ENCODE peak calls at places on chromosomes 16 and 17, in six cellular contexts. W is AG10803, M is mucosa of descending colon, Y is cardiac fibroblast, Q is body of pancreas, H is MM.1S. E is an unnamed sample.

GRCh38 chr17:37610971-37611370 is 1.8 kb upstream of the SYNRG start:
- DNase-seq in W (peak; percentile 0), M (no peak), Y (no peak), Q (no peak), H (no peak), E (no peak)

GRCh38 chr16:47162670-47163420 is 19.1 kb upstream of the NETO2 start:
- DNase-seq in W (no peak), M (no peak), Y (no peak), Q (no peak), H (no peak), E (no peak)

GRCh38 chr17:78223061-78223460 is 8.4 kb upstream of the TMEM235 start:
- DNase-seq in W (no peak), M (no peak), Y (no peak), Q (no peak), H (no peak), E (no peak)

GRCh38 chr16:83433201-83433600 is 374.6 kb upstream of the HSBP1 start:
- DNase-seq in W (peak; percentile 46), M (no peak), Y (peak; percentile 2), Q (no peak), H (no peak), E (no peak)

GRCh38 chr17:79129523-79129922 is 54.9 kb downstream of the ENGASE start:
- DNase-seq in W (no peak), M (no peak), Y (no peak), Q (no peak), H (no peak), E (no peak)

GRCh38 chr17:337866-338265 is 14.7 kb downstream of the RPH3AL start:
- DNase-seq in W (no peak), M (peak; percentile 13), Y (no peak), Q (no peak), H (no peak), E (peak; percentile 15)

GRCh38 chr16:11511801-11512200 is 74.9 kb downstream of the LITAF start:
- DNase-seq in W (no peak), M (no peak), Y (no peak), Q (no peak), H (no peak), E (no peak)

GRCh38 chr16:14358697-14359305 is 271.3 kb downstream of the PARN start:
- DNase-seq in W (no peak), M (no peak), Y (no peak), Q (no peak), H (no peak), E (peak; percentile 39)

GRCh38 chr16:2468142-2468724 is 2.9 kb upstream of the NTN3 start:
- DNase-seq in W (no peak), M (no peak), Y (no peak), Q (peak; percentile 40), H (no peak), E (peak; percentile 82)

GRCh38 chr17:60971515-60972369 is 294.1 kb downstream of the BCAS3 start:
- DNase-seq in W (peak; percentile 48), M (no peak), Y (peak; percentile 77), Q (peak; percentile 48), H (peak; percentile 56), E (no peak)

GRCh38 chr16:86554917-86555762 is at the start of gene MTHFSD:
- DNase-seq in W (peak; percentile 87), M (peak; percentile 94), Y (peak; percentile 91), Q (peak; percentile 92), H (peak; percentile 76), E (peak; percentile 98)

GRCh38 chr16:57970971-57971370 is at the start of gene CNGB1:
- DNase-seq in W (no peak), M (no peak), Y (no peak), Q (no peak), H (no peak), E (peak; percentile 37)

GRCh38 chr17:59558953-59559352 is 6.5 kb upstream of the DHX40 start:
- DNase-seq in W (peak; percentile 20), M (no peak), Y (peak; percentile 49), Q (no peak), H (no peak), E (no peak)

GRCh38 chr17:5826384-5826783 is 242.1 kb upstream of the NLRP1 start:
- DNase-seq in W (no peak), M (no peak), Y (peak; percentile 31), Q (no peak), H (no peak), E (no peak)

GRCh38 chr16:84572096-84572495 is 45.8 kb downstream of the COTL1 start:
- DNase-seq in W (no peak), M (no peak), Y (no peak), Q (no peak), H (no peak), E (no peak)

GRCh38 chr17:74831442-74832146 is 28.1 kb downstream of the GRIN2C start:
- DNase-seq in W (no peak), M (no peak), Y (no peak), Q (no peak), H (no peak), E (no peak)

GRCh38 chr17:47801176-47801765 is 20.3 kb downstream of the OSBPL7 start:
- DNase-seq in W (no peak), M (no peak), Y (no peak), Q (no peak), H (no peak), E (no peak)

DNA sequence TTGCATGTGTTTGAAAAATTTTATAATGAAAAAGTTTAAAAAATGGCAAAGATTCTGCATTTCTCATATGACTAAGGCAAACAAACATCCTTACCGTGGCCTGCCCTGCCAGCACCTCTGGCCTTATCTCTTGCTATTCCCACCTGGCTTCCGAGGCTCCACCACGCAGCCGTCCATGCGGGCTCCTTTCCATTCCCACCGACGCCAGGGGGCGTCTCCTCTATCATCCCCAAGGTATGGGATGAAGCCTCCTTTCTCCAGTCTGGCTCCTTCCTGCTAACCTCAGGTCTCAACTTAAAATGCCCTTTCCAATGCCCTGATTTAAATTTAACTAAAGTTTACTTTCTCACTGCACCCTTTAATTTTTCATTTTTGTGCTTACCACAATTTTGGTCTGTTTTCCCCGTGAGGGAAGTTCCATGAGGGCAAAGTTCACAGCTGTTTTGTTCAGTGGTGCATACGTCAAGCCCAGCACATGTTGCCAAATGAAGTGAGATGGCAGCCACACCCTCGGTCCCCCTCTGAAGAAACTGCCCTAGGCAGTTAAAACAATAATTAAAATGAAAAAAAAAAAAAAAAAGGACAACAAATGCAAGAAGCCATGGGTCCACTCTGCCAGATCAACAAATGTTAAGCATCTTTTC is 13.3 kb upstream of the SDK2 start:
- DNase-seq in W (no peak), M (no peak), Y (no peak), Q (peak; percentile 73), H (no peak), E (no peak)
- TF ChIP-seq CTCF in W (peak; percentile 64), M (no peak), Y (peak; percentile 11), Q (peak; percentile 44), H (peak; percentile 41), E (peak; percentile 39)

GRCh38 chr17:28363186-28363585 is 1.8 kb downstream of the SEBOX start:
- DNase-seq in W (no peak), M (no peak), Y (no peak), Q (no peak), H (no peak), E (no peak)

GRCh38 chr17:28357901-28358197 is 522 bp upstream of the POLDIP2 start:
- DNase-seq in W (no peak), M (no peak), Y (no peak), Q (no peak), H (no peak), E (no peak)

DNA sequence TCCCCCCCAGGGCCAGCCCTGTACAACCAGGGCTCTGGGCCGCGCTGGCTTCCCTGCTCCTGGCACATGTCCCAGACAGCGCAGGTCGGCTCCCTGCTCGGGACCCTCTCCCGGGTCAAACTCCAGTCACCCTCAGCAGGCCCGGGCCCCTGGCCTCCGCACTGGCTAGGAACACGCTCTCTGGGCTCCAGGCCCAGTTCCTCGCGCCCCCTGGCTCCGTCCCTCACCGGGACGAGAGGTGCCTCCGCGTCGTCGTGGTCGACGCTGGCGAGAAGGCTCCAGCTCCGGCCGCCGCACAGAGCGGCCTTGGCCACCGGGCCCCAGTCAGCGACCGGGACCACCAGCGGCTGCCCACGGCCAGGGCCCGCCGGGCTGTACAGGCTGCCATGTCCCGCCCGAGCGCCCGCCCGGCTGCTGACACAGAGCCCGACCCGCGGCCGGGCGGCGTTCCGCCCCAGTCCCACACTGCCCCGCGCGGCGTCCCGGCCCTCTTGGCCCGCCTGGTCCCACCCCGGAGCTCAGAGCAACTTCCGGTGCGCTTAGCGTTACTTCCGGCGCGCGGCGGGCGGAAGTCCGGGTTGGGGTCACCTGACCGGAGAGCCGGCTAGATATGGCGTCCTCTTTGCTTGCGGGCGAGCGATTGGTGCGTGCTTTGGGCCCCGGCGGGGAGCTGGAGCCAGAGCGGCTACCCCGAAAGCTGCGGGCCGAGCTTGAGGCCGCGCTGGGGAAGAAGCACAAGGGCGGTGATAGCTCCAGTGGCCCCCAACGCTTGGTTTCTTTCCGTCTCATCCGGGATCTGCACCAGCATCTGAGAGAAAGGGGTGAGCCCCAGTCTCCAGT is at the start of gene POLDIP2:
- DNase-seq in W (peak; percentile 95), M (peak; percentile 97), Y (peak; percentile 95), Q (peak; percentile 95), H (peak; percentile 97), E (peak; percentile 99)
- TF ChIP-seq CTCF in W (no peak), M (no peak), Y (no peak), Q (peak; percentile 26), H (no peak), E (peak; percentile 2)

GRCh38 chr16:56513972-56514371 is 5.9 kb downstream of the BBS2 start:
- DNase-seq in W (peak; percentile 73), M (no peak), Y (peak; percentile 79), Q (peak; percentile 65), H (peak; percentile 72), E (no peak)
- TF ChIP-seq CTCF in W (peak; percentile 82), M (peak; percentile 26), Y (peak; percentile 70), Q (peak; percentile 76), H (peak; percentile 75), E (peak; percentile 61)

GRCh38 chr16:87839542-87840461 is 29.5 kb downstream of the SLC7A5 start:
- DNase-seq in W (no peak), M (no peak), Y (no peak), Q (no peak), H (no peak), E (no peak)
- TF ChIP-seq CTCF in W (no peak), M (no peak), Y (no peak), Q (no peak), H (no peak), E (no peak)

GRCh38 chr17:9824094-9824493 is 1.6 kb upstream of the GLP2R start:
- DNase-seq in W (no peak), M (no peak), Y (no peak), Q (no peak), H (no peak), E (no peak)
- TF ChIP-seq CTCF in W (no peak), M (no peak), Y (no peak), Q (no peak), H (no peak), E (no peak)

E was measured in kidney.